ENCODE peak calls at places on chromosomes 5 and 9, in six cellular contexts. D is aorta; A is neuronal stem cell; X is kidney; J is CD8-positive, alpha-beta T cell; Y is esophagus squamous epithelium. R is an unnamed sample.

GRCh38 chr5:73831066-73831465 is 205.1 kb downstream of the ARHGEF28 start:
- DNase-seq in A (no peak), J (no peak), Y (no peak), D (no peak), X (no peak), R (no peak)

GRCh38 chr9:79660615-79661014 is 88.8 kb downstream of the TLE4 start:
- DNase-seq in Y (no peak), J (no peak), D (no peak), A (no peak), X (no peak), R (no peak)

GRCh38 chr5:44364097-44364496 is 25.1 kb downstream of the FGF10 start:
- DNase-seq in J (no peak), X (no peak), D (no peak), A (no peak), Y (no peak), R (no peak)

GRCh38 chr9:95785209-95785608 is 90.3 kb upstream of the ERCC6L2 start:
- DNase-seq in A (no peak), Y (no peak), X (no peak), D (no peak), J (no peak), R (no peak)

GRCh38 chr5:132886064-132886823 is 12.8 kb downstream of the LEAP2 start:
- DNase-seq in J (no peak), X (no peak), Y (no peak), D (no peak), A (no peak), R (no peak)

GRCh38 chr5:39448504-39449128 is 23.8 kb upstream of the DAB2 start:
- DNase-seq in X (no peak), Y (no peak), D (peak), J (no peak), A (no peak), R (no peak)

GRCh38 chr5:74950836-74951515 is 84.8 kb upstream of the FAM169A start:
- DNase-seq in Y (no peak), X (no peak), D (no peak), J (no peak), A (no peak), R (no peak)

GRCh38 chr9:128554155-128554862 is 1.9 kb downstream of the SPTAN1 start:
- DNase-seq in Y (no peak), A (peak), J (no peak), X (no peak), D (peak), R (peak)

GRCh38 chr9:86732514-86732913 is 214.8 kb downstream of the GAS1 start:
- DNase-seq in Y (no peak), A (no peak), X (no peak), D (no peak), J (no peak), R (no peak)

GRCh38 chr9:69857131-69857530 is 36.5 kb downstream of the CFAP95 start:
- DNase-seq in Y (no peak), D (no peak), X (no peak), J (no peak), A (no peak), R (peak)

GRCh38 chr9:103713631-103714030 is 380.5 kb upstream of the SMC2 start:
- DNase-seq in D (no peak), X (no peak), J (no peak), Y (no peak), A (no peak), R (peak)

GRCh38 chr9:37591775-37592107 is 656 bp downstream of the TOMM5 start:
- DNase-seq in J (no peak), X (no peak), D (no peak), A (no peak), Y (no peak), R (no peak)

GRCh38 chr5:110053205-110053604 is 363.5 kb downstream of the MAN2A1 start:
- DNase-seq in J (no peak), Y (no peak), D (no peak), X (no peak), A (no peak), R (no peak)

GRCh38 chr5:72788851-72789505 is 27.5 kb upstream of the TNPO1 start:
- DNase-seq in Y (no peak), A (no peak), J (no peak), X (no peak), D (no peak), R (no peak)

GRCh38 chr9:129285979-129286772 is 108.1 kb upstream of the IER5L start:
- DNase-seq in Y (no peak), J (no peak), D (no peak), X (peak), A (no peak), R (no peak)

GRCh38 chr5:177539411-177539810 is 15.0 kb downstream of the FAM193B start:
- DNase-seq in A (no peak), Y (no peak), X (no peak), J (no peak), D (no peak), R (no peak)

GRCh38 chr5:127400946-127401670 is 110.5 kb downstream of the MEGF10 start:
- DNase-seq in J (no peak), A (no peak), X (no peak), D (no peak), Y (no peak), R (no peak)

GRCh38 chr5:149809919-149810691 is 80.0 kb downstream of the PPARGC1B start:
- DNase-seq in J (no peak), Y (no peak), X (no peak), A (no peak), D (no peak), R (peak)

GRCh38 chr9:89690334-89690912 is 85.6 kb downstream of the GADD45G start:
- DNase-seq in Y (no peak), D (no peak), J (no peak), A (no peak), X (no peak), R (no peak)

GRCh38 chr5:5475967-5476366 is 53.5 kb downstream of the ICE1 start:
- DNase-seq in A (no peak), J (no peak), X (no peak), Y (no peak), D (no peak), R (no peak)

GRCh38 chr5:150513375-150514309 is 5.7 kb downstream of the NDST1 start:
- DNase-seq in D (no peak), A (no peak), X (no peak), J (no peak), Y (no peak), R (no peak)

GRCh38 chr5:142014911-142015584 is 2.2 kb upstream of the GNPDA1 start:
- DNase-seq in J (peak), Y (no peak), A (no peak), D (no peak), X (no peak), R (peak)

GRCh38 chr9:36127652-36128244 is 8.8 kb upstream of the GLIPR2 start:
- DNase-seq in Y (no peak), A (no peak), X (no peak), J (no peak), D (no peak), R (no peak)

DNA sequence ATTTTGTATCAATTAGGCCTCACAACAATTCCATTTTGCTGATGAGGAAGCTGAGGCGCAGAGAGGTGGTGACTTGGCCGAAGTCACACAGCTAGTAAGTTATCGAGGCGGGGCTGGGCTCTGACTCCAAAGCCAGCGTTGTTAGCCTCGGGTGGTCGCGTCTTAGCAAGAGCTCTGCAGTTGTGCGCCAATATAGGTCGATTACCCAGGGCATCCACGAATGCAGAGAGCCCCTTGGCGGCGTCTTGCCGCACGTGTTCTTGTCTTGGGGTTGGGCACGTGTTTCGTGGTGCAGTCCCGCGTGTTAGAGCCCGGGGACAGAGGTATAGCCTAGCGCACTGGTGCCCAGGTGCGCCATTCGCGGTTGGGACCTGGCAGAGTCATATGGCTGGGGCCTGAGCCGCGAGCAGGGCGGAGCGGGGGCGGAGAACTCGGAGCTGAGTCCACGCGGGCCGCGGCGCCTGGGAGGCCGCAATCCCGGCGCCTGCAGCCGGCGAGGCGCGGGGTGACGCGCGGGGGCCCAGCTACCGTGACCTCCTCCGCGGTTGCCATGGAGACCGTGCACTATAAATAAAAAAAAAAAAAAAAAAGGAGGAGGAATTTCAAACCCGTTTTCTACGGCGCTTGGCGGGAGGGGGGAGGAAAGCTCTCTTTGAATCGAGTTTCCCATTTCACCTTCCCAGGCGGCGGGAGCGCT is 62.4 kb downstream of the CXXC5 start:
- DNase-seq in Y (no peak), A (peak), D (no peak), J (peak), X (peak), R (peak)
- H3K27ac ChIP-seq in Y (peak), A (peak), D (peak), J (peak), X (peak), R (no peak)

GRCh38 chr5:56356121-56356875 is 123.2 kb upstream of the ANKRD55 start:
- DNase-seq in Y (no peak), J (no peak), D (no peak), A (no peak), X (no peak), R (no peak)

GRCh38 chr5:56356876-56357160 is 123.7 kb upstream of the ANKRD55 start:
- DNase-seq in Y (no peak), A (no peak), J (no peak), D (no peak), X (no peak), R (no peak)

GRCh38 chr5:56352808-56353590 is 119.9 kb upstream of the ANKRD55 start:
- DNase-seq in J (no peak), Y (no peak), D (no peak), X (no peak), A (no peak), R (no peak)

GRCh38 chr5:56357426-56357825 is 124.3 kb upstream of the ANKRD55 start:
- DNase-seq in J (no peak), D (no peak), Y (no peak), X (no peak), A (no peak), R (no peak)

DNA sequence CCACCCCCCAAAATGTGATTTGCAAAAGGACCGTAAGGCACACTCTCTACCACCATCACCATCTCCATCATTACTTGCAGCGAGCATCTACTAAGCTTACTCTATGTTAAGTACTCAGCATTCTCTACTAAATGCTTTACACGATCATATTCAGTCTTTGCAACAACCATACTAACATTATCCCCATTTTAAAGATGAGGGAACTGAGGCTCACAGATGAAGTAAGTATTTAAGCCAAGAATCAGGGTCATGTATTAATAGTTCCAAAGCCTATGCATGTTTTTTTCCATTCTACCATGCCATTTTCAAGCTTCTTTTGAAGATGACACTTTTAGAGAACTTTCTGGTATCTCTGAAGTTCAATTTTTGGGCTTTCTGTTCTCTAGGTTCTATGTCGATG is 121.7 kb upstream of the ANKRD55 start:
- DNase-seq in A (no peak), Y (no peak), D (no peak), X (no peak), J (no peak), R (no peak)
- H3K27ac ChIP-seq in A (no peak), Y (no peak), D (no peak), X (no peak), J (no peak), R (no peak)

DNA sequence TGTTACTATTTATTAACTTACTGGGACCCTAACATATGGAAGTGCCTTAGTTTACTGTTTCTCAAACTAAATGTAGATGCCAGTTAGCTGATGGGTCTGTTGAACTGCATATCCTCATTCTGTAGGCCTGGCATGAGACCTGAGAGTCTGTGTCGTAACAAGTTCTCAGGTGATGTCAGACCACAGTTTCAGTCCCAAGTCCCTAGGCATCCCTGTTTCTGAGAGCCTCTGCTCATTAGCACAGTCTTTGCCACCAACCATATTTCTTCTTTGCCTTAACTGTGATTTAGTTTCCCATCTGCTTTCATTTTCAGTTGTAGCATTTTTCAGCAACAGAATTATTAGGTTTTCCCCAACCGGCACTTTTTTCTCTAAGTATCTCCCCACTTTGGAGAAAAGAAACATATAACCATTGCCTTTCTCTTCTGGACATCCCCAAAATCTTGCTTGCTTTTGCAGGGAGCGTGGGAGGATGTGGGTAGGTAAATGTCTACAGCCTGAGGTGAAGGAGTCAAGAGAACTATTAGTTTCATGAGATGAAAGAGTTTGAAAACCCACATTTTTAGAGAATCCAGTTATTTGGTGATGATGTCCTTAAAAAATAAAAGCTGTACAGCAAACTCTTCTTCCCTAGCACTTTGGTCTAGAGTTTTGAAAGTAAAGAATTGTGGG is 74.6 kb downstream of the NUDT12 start:
- DNase-seq in J (no peak), A (no peak), Y (no peak), D (no peak), X (no peak), R (no peak)
- H3K27ac ChIP-seq in J (no peak), A (no peak), Y (no peak), D (no peak), X (no peak), R (no peak)

GRCh38 chr5:36607114-36607561 is 732 bp downstream of the SLC1A3 start:
- DNase-seq in Y (no peak), X (peak), J (no peak), D (no peak), A (peak), R (peak)

GRCh38 chr5:36606437-36607113 is at the start of gene SLC1A3:
- DNase-seq in J (no peak), X (peak), D (peak), Y (no peak), A (peak), R (peak)

GRCh38 chr5:36605241-36605640 is 1.2 kb upstream of the SLC1A3 start:
- DNase-seq in A (no peak), D (no peak), Y (no peak), X (no peak), J (no peak), R (no peak)

GRCh38 chr5:36607838-36608783 is 1.7 kb downstream of the SLC1A3 start:
- DNase-seq in X (no peak), D (no peak), Y (no peak), A (no peak), J (no peak), R (no peak)

GRCh38 chr5:36606052-36606436 is 362 bp upstream of the SLC1A3 start:
- DNase-seq in X (no peak), Y (no peak), A (no peak), J (no peak), D (no peak), R (no peak)
- H3K27ac ChIP-seq in X (no peak), Y (peak), A (peak), J (no peak), D (no peak), R (no peak)

GRCh38 chr5:115798252-115798651 is 18.2 kb downstream of the CDO1 start:
- DNase-seq in D (no peak), J (no peak), Y (no peak), A (no peak), X (no peak), R (no peak)
- H3K27ac ChIP-seq in D (no peak), J (no peak), Y (no peak), A (no peak), X (no peak), R (no peak)

DNA sequence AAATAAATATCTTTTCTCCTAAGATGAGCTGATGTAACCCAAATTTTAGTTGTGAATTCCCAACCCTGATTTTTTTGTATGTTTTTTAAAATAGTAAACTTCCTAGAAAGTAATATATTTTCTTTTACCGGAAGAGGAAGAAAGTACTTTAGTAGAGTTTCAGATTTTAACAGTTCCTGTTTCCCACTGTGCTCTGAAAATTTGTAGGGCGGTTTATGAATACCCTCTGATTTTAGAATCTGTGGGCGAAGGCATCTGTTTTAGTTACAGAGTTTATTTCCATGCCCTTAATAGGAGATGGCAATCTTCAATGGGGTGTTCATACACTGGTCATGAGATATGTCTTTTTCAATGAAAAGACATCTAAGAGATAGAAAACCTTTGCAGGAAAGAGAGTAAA is 3.7 kb upstream of the HOMER1 start:
- DNase-seq in Y (no peak), X (no peak), D (no peak), A (no peak), J (no peak), R (no peak)
- H3K27ac ChIP-seq in Y (no peak), X (no peak), D (no peak), A (no peak), J (no peak), R (no peak)

GRCh38 chr5:171541380-171541779 is 121.9 kb downstream of the FGF18 start:
- DNase-seq in D (no peak), A (no peak), X (no peak), J (no peak), Y (no peak), R (no peak)
- H3K27ac ChIP-seq in D (no peak), A (no peak), X (no peak), J (no peak), Y (no peak), R (no peak)

GRCh38 chr5:107377277-107377609 is 293.5 kb downstream of the EFNA5 start:
- DNase-seq in A (no peak), X (no peak), D (no peak), Y (no peak), J (no peak), R (no peak)
- H3K27ac ChIP-seq in A (no peak), X (no peak), D (no peak), Y (no peak), J (no peak), R (no peak)